ENCODE peak calls at places on chromosomes 6 and 20, in nine cellular contexts. B is hepatocyte, M is HepG2, C is ovary, T is K562, A is left ventricle myocardium inferior, E is Panc1, G is endodermal cell, U is tibial artery. R is an unnamed sample. For H3K36me3, the result is how much of the 10 kb centered on the place peaks cover.

GRCh38 chr6:7183707-7184106 is 75.9 kb downstream of the RREB1 start:
- DNase-seq in E (no peak), A (no peak), T (no peak), G (peak), M (no peak), U (no peak), B (no peak), C (no peak), R (no peak)

GRCh38 chr6:170294813-170295518 is 4.1 kb upstream of the DLL1 start:
- DNase-seq in B (no peak), E (no peak), G (no peak), C (no peak), M (no peak), A (no peak), T (no peak), U (no peak), R (no peak)

GRCh38 chr6:26258199-26258977 is 106.6 kb upstream of the BTN3A2 start:
- DNase-seq in C (no peak), G (no peak), T (no peak), M (peak), A (no peak), E (no peak), B (no peak), U (no peak), R (no peak)

GRCh38 chr20:53214392-53214791 is 242.2 kb downstream of the TSHZ2 start:
- DNase-seq in C (no peak), B (no peak), M (no peak), T (no peak), G (no peak), U (no peak), A (no peak), E (no peak), R (no peak)

GRCh38 chr6:94213176-94213575 is 793.8 kb upstream of the EPHA7 start:
- DNase-seq in M (no peak), E (no peak), U (no peak), T (no peak), A (no peak), C (no peak), B (no peak), G (no peak), R (no peak)

GRCh38 chr6:161215193-161215592 is 58.7 kb downstream of the AGPAT4 start:
- DNase-seq in A (no peak), U (no peak), M (peak), E (peak), T (peak), C (no peak), B (peak), G (no peak), R (peak)

GRCh38 chr20:49790077-49790798 is 22.4 kb upstream of the SLC9A8 start:
- DNase-seq in T (peak), G (peak), U (no peak), A (peak), C (peak), B (peak), E (no peak), M (peak), R (peak)

GRCh38 chr20:54267510-54268003 is 59.7 kb downstream of the PFDN4 start:
- DNase-seq in U (no peak), E (no peak), T (no peak), G (peak), C (no peak), M (peak), A (no peak), B (peak), R (no peak)

GRCh38 chr20:57383447-57384347 is 7.5 kb upstream of the RBM38 start:
- DNase-seq in B (peak), E (no peak), U (no peak), T (no peak), C (no peak), A (no peak), G (no peak), M (no peak), R (no peak)

GRCh38 chr6:35238843-35239289 is 20.7 kb upstream of the ZNF76 start:
- DNase-seq in U (peak), A (peak), G (peak), B (peak), M (no peak), T (no peak), C (peak), E (no peak), R (no peak)

GRCh38 chr6:42727627-42728026 is 5.2 kb upstream of the PRPH2 start:
- DNase-seq in U (no peak), B (no peak), M (no peak), A (no peak), G (no peak), E (no peak), T (no peak), C (no peak), R (no peak)

GRCh38 chr20:59008715-59009336 is 1.8 kb upstream of the CTSZ start:
- DNase-seq in T (no peak), M (no peak), E (no peak), G (no peak), A (no peak), U (no peak), B (no peak), C (no peak), R (no peak)

GRCh38 chr20:59006167-59006863 is 739 bp downstream of the CTSZ start:
- DNase-seq in G (peak), M (no peak), B (no peak), C (peak), E (no peak), A (no peak), U (no peak), T (no peak), R (no peak)

GRCh38 chr20:59005523-59006166 is 1.4 kb downstream of the CTSZ start:
- DNase-seq in B (no peak), T (no peak), U (no peak), A (no peak), M (no peak), C (no peak), E (no peak), G (peak), R (no peak)

GRCh38 chr20:59006864-59007757 is at the start of gene CTSZ:
- DNase-seq in A (peak), G (peak), M (no peak), C (peak), E (no peak), T (peak), U (no peak), B (peak), R (no peak)

DNA sequence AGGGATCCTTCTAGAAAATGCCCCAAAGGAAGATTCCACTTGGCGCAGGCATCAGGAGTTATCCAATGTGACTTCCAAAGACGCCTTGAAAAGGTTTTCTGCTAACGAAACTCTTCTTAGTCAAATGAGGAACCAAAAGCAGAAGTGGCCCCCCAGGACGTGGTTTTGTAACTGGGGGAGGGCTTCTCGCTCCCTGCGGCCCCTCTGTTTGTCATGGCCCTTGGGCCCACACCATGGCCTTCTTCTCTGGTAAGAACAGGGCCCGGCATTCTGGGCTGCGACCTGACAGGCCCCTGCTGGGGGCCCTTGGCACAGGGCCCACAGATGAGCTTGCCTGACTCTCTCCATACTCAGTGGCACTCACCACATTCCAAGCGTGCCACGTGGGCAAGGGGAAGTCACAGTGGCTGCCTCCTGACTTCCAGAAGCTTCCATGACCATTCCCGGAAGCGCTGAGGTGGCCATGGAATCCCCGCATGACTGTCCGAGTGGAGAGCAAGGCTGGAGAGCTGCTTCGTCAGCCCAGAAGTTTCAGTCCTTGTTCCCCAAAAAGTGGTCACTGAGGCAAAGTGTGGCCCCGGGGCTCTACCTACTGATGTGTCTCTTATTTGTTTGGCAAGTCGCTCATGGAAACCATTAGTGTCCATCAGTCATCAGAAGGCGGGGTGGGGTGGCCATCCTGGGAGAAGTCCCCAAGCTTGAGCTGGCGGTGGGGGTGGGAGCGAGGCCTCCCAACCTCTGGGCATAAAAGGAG is 881 bp upstream of the CTSZ start:
- DNase-seq in A (peak), B (no peak), U (peak), C (no peak), M (no peak), G (peak), T (peak), E (no peak), R (no peak)
- H3K36me3 ChIP-seq in A (under half), B (under half), U (under half), C (under half), M (under half), G (under half), T (under half), E (under half), R (under half)

GRCh38 chr20:7470912-7471311 is 469.3 kb downstream of the HAO1 start:
- DNase-seq in G (peak), C (no peak), A (no peak), T (no peak), E (no peak), B (no peak), U (no peak), M (no peak), R (no peak)
- TF ChIP-seq CTCF in G (peak), C (no peak), A (no peak), T (no peak), E (no peak), B (no peak), U (no peak), M (no peak), R (no peak)

DNA sequence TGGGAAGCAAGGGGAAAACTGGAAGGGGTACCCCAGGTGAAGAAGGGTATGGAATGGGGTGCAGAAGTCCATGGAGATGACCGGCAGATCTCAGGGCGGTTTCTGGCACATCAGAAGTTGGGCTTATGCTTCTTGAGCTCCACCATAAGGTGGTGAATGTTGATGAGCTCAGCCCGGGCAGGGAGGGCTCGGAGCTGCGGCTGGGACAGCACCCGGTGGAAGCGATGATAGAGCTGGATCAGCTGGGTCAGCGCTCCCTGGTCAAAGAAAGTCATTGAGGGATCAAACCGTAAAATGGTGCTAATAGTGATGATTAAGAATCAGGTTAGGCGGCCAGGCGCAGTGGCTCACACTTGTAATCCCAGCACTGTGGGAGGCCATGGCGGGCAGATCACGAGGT is 20.9 kb downstream of the VPS52 start:
- DNase-seq in T (no peak), A (no peak), C (no peak), E (no peak), U (no peak), B (no peak), G (no peak), M (no peak), R (no peak)
- H3K4me3 ChIP-seq in T (no peak), A (no peak), C (no peak), E (no peak), U (no peak), B (no peak), G (no peak), M (no peak), R (no peak)

DNA sequence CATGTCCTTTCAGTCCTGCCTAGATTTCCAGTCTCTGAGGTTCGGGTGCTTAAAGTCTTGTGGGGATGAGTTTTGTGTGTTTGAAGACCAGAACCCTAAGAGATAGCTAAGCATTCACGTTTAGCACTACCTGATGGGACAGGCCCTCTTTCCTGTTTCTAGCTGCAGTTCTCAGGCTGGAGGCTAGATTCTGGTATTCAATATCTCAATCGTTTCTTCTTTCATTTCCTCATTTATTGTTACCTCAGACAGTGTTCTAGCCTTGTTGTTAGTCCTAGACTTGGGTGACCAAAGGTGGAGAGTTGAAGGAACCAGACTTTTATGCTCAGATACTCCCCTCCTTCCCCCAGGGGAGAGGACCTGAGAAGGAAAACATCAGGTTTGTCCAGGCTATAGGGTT is 16.8 kb downstream of the CEP250 start:
- DNase-seq in M (no peak), A (no peak), C (no peak), U (no peak), B (no peak), G (no peak), T (no peak), E (no peak), R (no peak)
- H3K36me3 ChIP-seq in M (under half), A (half or more), C (under half), U (half or more), B (under half), G (half or more), T (half or more), E (under half), R (under half)

GRCh38 chr6:165855856-165856255 is 192.8 kb upstream of the PDE10A start:
- DNase-seq in U (no peak), A (no peak), T (no peak), B (no peak), E (no peak), C (no peak), G (no peak), M (no peak), R (no peak)

GRCh38 chr6:165854863-165855593 is 192.0 kb upstream of the PDE10A start:
- DNase-seq in T (no peak), A (no peak), G (no peak), U (no peak), M (no peak), C (no peak), B (no peak), E (no peak), R (no peak)

GRCh38 chr6:165854061-165854862 is 191.2 kb upstream of the PDE10A start:
- DNase-seq in U (no peak), B (no peak), C (no peak), A (no peak), T (no peak), E (no peak), M (no peak), G (peak), R (no peak)

GRCh38 chr6:165861226-165861625 is 198.2 kb upstream of the PDE10A start:
- DNase-seq in B (no peak), M (no peak), U (no peak), C (no peak), G (no peak), T (no peak), E (no peak), A (no peak), R (no peak)

DNA sequence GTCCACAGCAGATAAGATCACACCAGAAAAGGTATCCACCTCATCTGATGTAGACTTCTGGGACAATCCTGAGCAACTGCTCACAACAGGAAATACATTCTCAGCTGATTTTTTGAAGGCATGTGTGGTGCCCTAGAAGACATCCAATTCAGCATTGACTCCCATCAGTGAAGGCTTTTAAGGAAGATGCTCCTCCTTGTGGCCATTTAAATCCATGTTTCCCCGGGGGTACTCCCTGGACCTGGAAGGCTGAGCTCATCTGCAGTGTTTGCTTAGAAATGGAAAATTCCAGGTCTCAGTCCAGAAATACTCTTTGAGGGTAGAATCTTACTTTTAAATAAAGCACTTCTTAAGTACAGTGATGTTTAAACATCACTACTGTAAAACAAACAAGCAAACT is 195.5 kb upstream of the PDE10A start:
- DNase-seq in M (no peak), G (no peak), E (no peak), B (no peak), A (no peak), U (no peak), T (no peak), C (no peak), R (no peak)
- TF ChIP-seq CTCF in M (no peak), G (peak), E (peak), B (peak), A (peak), U (no peak), T (peak), C (no peak), R (no peak)

DNA sequence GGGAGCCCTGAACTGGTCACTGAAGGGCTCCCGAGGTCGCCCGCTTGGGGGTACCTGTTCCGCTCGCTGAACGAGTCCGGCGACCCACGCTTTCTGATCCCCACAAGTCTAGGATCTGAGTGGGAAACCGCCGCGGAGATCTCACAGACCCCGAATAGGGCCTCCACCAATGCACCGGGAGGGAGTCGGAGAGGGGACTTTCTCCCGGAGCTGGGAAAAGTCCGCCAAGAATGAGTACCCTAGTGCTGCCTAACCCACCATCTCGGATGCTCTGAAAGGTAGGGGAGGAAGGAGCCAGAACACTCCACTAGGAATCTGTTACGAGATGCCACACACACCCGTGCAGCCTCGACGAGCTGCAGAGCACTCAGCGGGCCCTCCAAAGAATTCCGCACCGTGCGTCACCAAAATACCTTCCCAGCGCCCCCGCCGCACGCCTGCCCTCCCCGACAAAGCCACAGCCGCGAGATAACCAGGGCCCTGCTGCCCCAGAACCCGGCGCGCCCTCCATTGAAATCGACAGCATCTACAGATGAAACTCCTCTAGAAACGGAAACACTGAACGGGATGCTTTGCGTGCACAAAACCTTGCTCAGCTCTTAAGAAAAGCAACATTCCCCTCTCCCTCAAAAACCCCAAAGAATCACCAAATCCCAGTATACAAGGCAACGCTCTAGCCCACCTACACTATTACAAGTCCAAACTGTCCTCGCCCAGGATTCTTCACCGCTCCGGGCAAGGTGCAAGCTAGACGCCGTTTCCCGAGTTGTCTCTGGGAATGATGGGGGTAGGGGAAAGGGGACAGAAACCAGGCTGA is 686 bp downstream of the COL12A1 start:
- DNase-seq in B (peak), M (no peak), C (peak), A (no peak), E (no peak), G (peak), U (peak), T (no peak), R (no peak)
- H3K4me3 ChIP-seq in B (peak), M (no peak), C (peak), A (peak), E (peak), G (peak), U (peak), T (no peak), R (peak)

GRCh38 chr6:167937948-167938911 is 59.2 kb upstream of the KIF25 start:
- DNase-seq in G (peak), B (no peak), M (no peak), U (no peak), E (no peak), T (no peak), C (no peak), A (no peak), R (no peak)
- H3K36me3 ChIP-seq in G (half or more), B (under half), M (under half), U (under half), E (under half), T (under half), C (under half), A (under half), R (under half)

R was measured in BJ.